ENCODE peak calls at places on chromosomes 16 and 17, in nine cellular contexts. D, W, Y, K, U, L, E, M and Q are unnamed samples.

GRCh38 chr17:40600486-40601046 is 35.3 kb upstream of the CCR7 start:
- DNase-seq in M (no peak), D (no peak), U (no peak), Y (no peak), E (no peak), W (no peak), K (no peak), L (no peak), Q (no peak)

GRCh38 chr17:48385303-48385702 is 44.7 kb downstream of the SKAP1 start:
- DNase-seq in U (no peak), D (peak), W (no peak), E (no peak), M (no peak), L (no peak), Y (no peak), K (no peak), Q (no peak)

GRCh38 chr17:40818343-40818732 is 4.1 kb downstream of the KRT10 start:
- DNase-seq in D (peak), K (no peak), M (no peak), E (no peak), Y (no peak), L (no peak), W (no peak), U (no peak), Q (no peak)

GRCh38 chr16:54647731-54648221 is 282.9 kb upstream of the IRX5 start:
- DNase-seq in K (no peak), D (no peak), U (no peak), W (no peak), Y (peak), M (no peak), L (no peak), E (no peak), Q (no peak)

GRCh38 chr16:11025120-11025531 is 80.8 kb downstream of the CLEC16A start:
- DNase-seq in D (no peak), M (no peak), K (no peak), E (no peak), L (no peak), U (no peak), Y (no peak), W (no peak), Q (no peak)

GRCh38 chr16:35447010-35447558 is 1987.7 kb downstream of the TP53TG3F start:
- DNase-seq in W (no peak), K (no peak), M (no peak), Y (no peak), E (no peak), U (no peak), L (no peak), D (no peak), Q (no peak)

GRCh38 chr17:8518346-8518745 is 82.7 kb downstream of the NDEL1 start:
- DNase-seq in W (no peak), L (no peak), M (no peak), K (no peak), U (no peak), D (no peak), E (no peak), Y (no peak), Q (no peak)

GRCh38 chr16:66263973-66264310 is 102.5 kb upstream of the CDH5 start:
- DNase-seq in M (no peak), L (no peak), Y (no peak), D (no peak), W (no peak), U (no peak), E (no peak), K (no peak), Q (peak)

GRCh38 chr17:39674702-39675389 is 6.6 kb downstream of the PNMT start:
- DNase-seq in E (no peak), D (no peak), W (no peak), Y (peak), M (no peak), U (no peak), L (peak), K (no peak), Q (no peak)

GRCh38 chr16:67158637-67159600 is 790 bp downstream of the TRADD start:
- DNase-seq in K (no peak), L (peak), U (peak), D (peak), M (no peak), Y (no peak), W (peak), E (peak), Q (no peak)